ENCODE peak calls at places on chromosomes 5 and 9, in ten cellular contexts. E is dermis microvascular lymphatic vessel endothelial cell; J is CD4-positive, alpha-beta T cell; Y is activated T-cell treated with anti-CD3 and anti-CD28 coated beads, Interleukin-2, amount 50 U/mL, for 4 hours; O is kidney tubule cell; Q is amygdala; X is mesothelial cell of epicardium; B is epithelial cell of proximal tubule; H is WTC11; U is stimulated activated naive CD8-positive, alpha-beta T cell treated with anti-CD3 and anti-CD28 coated beads, Interleukin-15, amount 100 ng/mL, for 72 hours. R is an unnamed sample.

GRCh38 chr5:66818304-66818934 is 222.2 kb downstream of the MAST4 start:
- DNase-seq in U (no peak), Y (no peak), O (no peak), Q (no peak), E (no peak), J (no peak), X (no peak), H (no peak), B (no peak), R (no peak)

GRCh38 chr9:129378241-129378661 is 200.2 kb upstream of the IER5L start:
- DNase-seq in X (no peak), U (no peak), B (no peak), H (no peak), E (no peak), Y (no peak), J (no peak), Q (no peak), O (no peak), R (no peak)

GRCh38 chr5:136192526-136193395 is at the start of gene SMIM32:
- DNase-seq in H (peak), J (no peak), X (no peak), B (no peak), Q (no peak), O (peak), U (no peak), Y (no peak), E (no peak), R (no peak)

GRCh38 chr9:131735238-131736181 is 4.4 kb downstream of the RAPGEF1 start:
- DNase-seq in J (no peak), Y (no peak), U (no peak), H (no peak), X (no peak), O (peak), B (no peak), Q (no peak), E (no peak), R (no peak)

GRCh38 chr9:79801459-79801858 is 229.7 kb downstream of the TLE4 start:
- DNase-seq in O (no peak), B (no peak), Y (no peak), X (no peak), E (no peak), J (no peak), Q (no peak), U (no peak), H (no peak), R (no peak)

GRCh38 chr5:127312131-127312530 is 21.5 kb downstream of the MEGF10 start:
- DNase-seq in B (no peak), O (no peak), X (no peak), U (no peak), E (no peak), J (no peak), Y (no peak), H (no peak), Q (no peak), R (no peak)

GRCh38 chr5:93622240-93622885 is 39.3 kb downstream of the NR2F1 start:
- DNase-seq in O (peak), X (no peak), J (no peak), B (peak), Q (no peak), Y (no peak), E (peak), U (no peak), H (no peak), R (no peak)

GRCh38 chr9:107437716-107438115 is 51.9 kb downstream of the KLF4 start:
- DNase-seq in Y (no peak), O (no peak), X (no peak), U (no peak), J (no peak), Q (no peak), H (peak), E (no peak), B (no peak), R (no peak)

GRCh38 chr9:73129941-73130695 is 21.5 kb upstream of the ANXA1 start:
- DNase-seq in X (no peak), O (no peak), U (no peak), J (no peak), Q (no peak), E (no peak), B (no peak), Y (no peak), H (no peak), R (no peak)

GRCh38 chr5:63262191-63262981 is 683.8 kb downstream of the LRRC70 start:
- DNase-seq in Y (no peak), Q (no peak), O (peak), E (peak), H (no peak), X (no peak), J (no peak), B (peak), U (no peak), R (no peak)

GRCh38 chr5:116881921-116882531 is 307.4 kb upstream of the SEMA6A start:
- DNase-seq in Y (no peak), Q (no peak), O (no peak), H (no peak), X (no peak), B (no peak), J (no peak), U (no peak), E (no peak), R (no peak)

GRCh38 chr5:32760091-32760509 is 49.0 kb downstream of the NPR3 start:
- DNase-seq in U (no peak), B (peak), O (peak), Y (no peak), X (no peak), H (no peak), Q (no peak), J (no peak), E (no peak), R (no peak)

GRCh38 chr5:102711525-102712240 is 43.4 kb upstream of the PAM start:
- DNase-seq in O (no peak), E (no peak), J (no peak), U (no peak), Q (no peak), Y (no peak), H (no peak), X (no peak), B (no peak), R (no peak)

GRCh38 chr9:91131433-91131839 is 230.3 kb downstream of the AUH start:
- DNase-seq in Y (peak), O (peak), J (no peak), E (peak), B (no peak), Q (no peak), H (no peak), U (peak), X (no peak), R (no peak)

GRCh38 chr9:91102269-91102668 is 259.4 kb downstream of the AUH start:
- DNase-seq in U (no peak), Q (no peak), Y (no peak), J (no peak), O (peak), H (no peak), B (no peak), E (no peak), X (no peak), R (no peak)

GRCh38 chr5:24065786-24066185 is 558.4 kb downstream of the PRDM9 start:
- DNase-seq in X (no peak), B (no peak), Y (no peak), J (no peak), U (no peak), E (no peak), Q (no peak), H (no peak), O (peak), R (no peak)

GRCh38 chr9:126499911-126500599 is 113.7 kb upstream of the LMX1B start:
- DNase-seq in U (no peak), H (peak), Y (no peak), B (no peak), X (peak), O (no peak), Q (no peak), E (no peak), J (no peak), R (no peak)

GRCh38 chr9:93315118-93315517 is 131.2 kb downstream of the WNK2 start:
- DNase-seq in H (no peak), E (no peak), Q (no peak), Y (no peak), O (no peak), J (no peak), U (no peak), X (no peak), B (no peak), R (no peak)

GRCh38 chr9:114225534-114226288 is 70.4 kb downstream of the COL27A1 start:
- DNase-seq in B (no peak), H (no peak), X (no peak), Q (no peak), E (peak), U (no peak), O (peak), J (no peak), Y (no peak), R (no peak)

GRCh38 chr5:168479166-168479565 is 7.1 kb upstream of the RARS1 start:
- DNase-seq in H (no peak), E (no peak), O (no peak), X (no peak), Q (no peak), B (no peak), U (no peak), Y (no peak), J (no peak), R (no peak)

GRCh38 chr9:132997591-132997990 is 19.1 kb downstream of the GFI1B start:
- DNase-seq in O (peak), E (no peak), X (no peak), B (no peak), Y (no peak), J (no peak), Q (no peak), H (no peak), U (no peak), R (no peak)

GRCh38 chr5:44332360-44332971 is 56.8 kb downstream of the FGF10 start:
- DNase-seq in Y (no peak), J (no peak), H (peak), O (peak), X (no peak), Q (no peak), E (peak), U (no peak), B (peak), R (no peak)

GRCh38 chr9:27539479-27540441 is 10.1 kb upstream of the MOB3B start:
- DNase-seq in Y (no peak), X (no peak), U (no peak), J (no peak), H (no peak), B (no peak), O (peak), E (no peak), Q (no peak), R (peak)

GRCh38 chr5:157860898-157861894 is 2.3 kb upstream of the CLINT1 start:
- DNase-seq in Q (no peak), O (no peak), Y (no peak), B (no peak), U (peak), J (no peak), X (no peak), H (no peak), E (no peak), R (no peak)

GRCh38 chr9:127608104-127608966 is 3.7 kb upstream of the STXBP1 start:
- DNase-seq in Q (peak), B (no peak), U (peak), O (peak), J (peak), X (peak), H (peak), E (no peak), Y (peak), R (peak)

GRCh38 chr9:125700791-125701190 is 6.2 kb downstream of the MAPKAP1 start:
- DNase-seq in Q (no peak), Y (no peak), U (peak), X (no peak), B (peak), H (peak), J (no peak), E (no peak), O (peak), R (no peak)

GRCh38 chr5:111383288-111383970 is 128.9 kb downstream of the STARD4 start:
- DNase-seq in E (no peak), Q (no peak), J (no peak), U (no peak), X (no peak), B (no peak), Y (no peak), H (no peak), O (peak), R (no peak)

GRCh38 chr5:124536333-124536732 is 210.1 kb downstream of the ZNF608 start:
- DNase-seq in Q (no peak), E (peak), B (no peak), X (no peak), U (no peak), H (no peak), O (peak), Y (no peak), J (no peak), R (peak)

GRCh38 chr5:41071975-41072374 is 833 bp upstream of the MROH2B start:
- DNase-seq in O (peak), U (no peak), Q (no peak), E (no peak), B (no peak), Y (no peak), X (no peak), H (no peak), J (no peak), R (no peak)

GRCh38 chr5:128637031-128637430 is 99.0 kb upstream of the FBN2 start:
- DNase-seq in X (no peak), U (no peak), E (no peak), O (no peak), Q (no peak), H (no peak), Y (no peak), J (no peak), B (no peak), R (no peak)

GRCh38 chr9:116644099-116644688 is 42.9 kb upstream of the TRIM32 start:
- DNase-seq in E (no peak), H (no peak), U (no peak), B (no peak), J (no peak), X (no peak), Q (no peak), O (no peak), Y (no peak), R (no peak)

GRCh38 chr5:172575416-172575815 is 65.6 kb upstream of the NEURL1B start:
- DNase-seq in O (no peak), Y (no peak), X (no peak), Q (no peak), H (no peak), J (no peak), U (no peak), B (no peak), E (no peak), R (no peak)

GRCh38 chr9:211557-211956 is 3.1 kb upstream of the DOCK8 start:
- DNase-seq in X (no peak), B (no peak), H (no peak), Q (no peak), Y (no peak), O (no peak), J (no peak), U (no peak), E (no peak), R (no peak)

GRCh38 chr5:7745882-7746735 is 104.8 kb downstream of the CFAP90 start:
- DNase-seq in Y (peak), Q (peak), J (peak), B (no peak), E (peak), H (peak), U (peak), X (peak), O (peak), R (peak)

GRCh38 chr5:61251874-61252642 is 80.0 kb upstream of the ZSWIM6 start:
- DNase-seq in E (no peak), Q (no peak), Y (no peak), J (no peak), B (no peak), U (no peak), X (no peak), H (no peak), O (no peak), R (no peak)

GRCh38 chr5:89988129-89988528 is 421.4 kb downstream of the CETN3 start:
- DNase-seq in H (no peak), B (no peak), O (no peak), Q (no peak), X (no peak), J (no peak), U (no peak), Y (no peak), E (no peak), R (no peak)

GRCh38 chr5:74579215-74579614 is 61.3 kb downstream of the ENC1 start:
- DNase-seq in J (peak), E (no peak), Q (no peak), O (peak), X (no peak), H (no peak), B (no peak), Y (peak), U (peak), R (no peak)

GRCh38 chr5:155471027-155471426 is 457.5 kb downstream of the KIF4B start:
- DNase-seq in H (no peak), Y (no peak), X (no peak), B (no peak), Q (no peak), J (no peak), E (no peak), O (no peak), U (no peak), R (no peak)

R was measured in gastrocnemius medialis.